ENCODE peak calls at places on chromosomes 2 and 18, in seven cellular contexts. E, X, G, R, Z, J and C are unnamed samples.

GRCh38 chr2:106269591-106270291 is 75.6 kb upstream of the UXS1 start:
- DNase-seq in E (no peak), X (no peak), G (no peak), R (no peak), Z (no peak), J (no peak), C (no peak)

GRCh38 chr2:43100883-43101662 is 125.3 kb downstream of the ZFP36L2 start:
- DNase-seq in E (peak; percentile 96), X (peak; percentile 65), G (no peak), R (no peak), Z (peak; percentile 56), J (no peak), C (no peak)

GRCh38 chr2:20501974-20502373 is 55.1 kb downstream of the RHOB start:
- DNase-seq in E (no peak), X (no peak), G (peak; percentile 29), R (no peak), Z (peak; percentile 76), J (peak; percentile 76), C (no peak)

GRCh38 chr2:159399716-159400525 is 113.4 kb upstream of the WDSUB1 start:
- DNase-seq in E (no peak), X (no peak), G (no peak), R (no peak), Z (no peak), J (no peak), C (no peak)

GRCh38 chr2:158753561-158754302 is 41.4 kb upstream of the DAPL1 start:
- DNase-seq in E (peak; percentile 45), X (peak; percentile 70), G (peak; percentile 4), R (no peak), Z (peak; percentile 85), J (peak; percentile 68), C (no peak)

GRCh38 chr18:80154293-80154692 is 45.2 kb downstream of the ADNP2 start:
- DNase-seq in E (peak; percentile 8), X (no peak), G (no peak), R (no peak), Z (peak; percentile 46), J (no peak), C (no peak)

GRCh38 chr2:176582990-176583481 is 313.8 kb downstream of the MTX2 start:
- DNase-seq in E (no peak), X (peak; percentile 11), G (peak; percentile 70), R (no peak), Z (peak; percentile 86), J (peak; percentile 96), C (no peak)

GRCh38 chr18:11970466-11971220 is 10.7 kb upstream of the IMPA2 start:
- DNase-seq in E (no peak), X (no peak), G (no peak), R (no peak), Z (no peak), J (no peak), C (no peak)

GRCh38 chr2:171347158-171347557 is 86.6 kb downstream of the METTL8 start:
- DNase-seq in E (no peak), X (no peak), G (no peak), R (no peak), Z (peak; percentile 9), J (no peak), C (no peak)

GRCh38 chr2:218892693-218893348 is 12.2 kb downstream of the WNT10A start:
- DNase-seq in E (peak; percentile 62), X (no peak), G (no peak), R (peak; percentile 93), Z (peak; percentile 45), J (peak; percentile 44), C (no peak)

GRCh38 chr18:58225101-58225500 is 181.1 kb downstream of the NEDD4L start:
- DNase-seq in E (peak; percentile 36), X (no peak), G (no peak), R (no peak), Z (no peak), J (no peak), C (no peak)

GRCh38 chr18:70243131-70243530 is 37.6 kb upstream of the RTTN start:
- DNase-seq in E (no peak), X (no peak), G (no peak), R (no peak), Z (no peak), J (no peak), C (no peak)

GRCh38 chr2:196718796-196719564 is 79.5 kb downstream of the CCDC150 start:
- DNase-seq in E (no peak), X (peak; percentile 2), G (no peak), R (no peak), Z (peak; percentile 83), J (peak; percentile 34), C (no peak)

GRCh38 chr2:239433777-239434396 is 33.1 kb upstream of the HDAC4 start:
- DNase-seq in E (no peak), X (no peak), G (no peak), R (no peak), Z (no peak), J (peak; percentile 71), C (no peak)

GRCh38 chr2:241112592-241112991 is 10.5 kb upstream of the MTERF4 start:
- DNase-seq in E (no peak), X (no peak), G (no peak), R (peak; percentile 69), Z (no peak), J (no peak), C (no peak)

GRCh38 chr2:207337234-207338219 is 171.8 kb upstream of the KLF7 start:
- DNase-seq in E (no peak), X (no peak), G (no peak), R (no peak), Z (no peak), J (peak; percentile 68), C (no peak)

GRCh38 chr2:218990612-218991011 is 2.6 kb downstream of the CRYBA2 start:
- DNase-seq in E (no peak), X (no peak), G (no peak), R (no peak), Z (no peak), J (no peak), C (no peak)

GRCh38 chr18:53799134-53799533 is 425.3 kb downstream of the MBD2 start:
- DNase-seq in E (no peak), X (no peak), G (no peak), R (no peak), Z (peak; percentile 58), J (peak; percentile 68), C (no peak)

GRCh38 chr2:69300650-69301049 is 86.4 kb downstream of the GFPT1 start:
- DNase-seq in E (no peak), X (no peak), G (no peak), R (no peak), Z (no peak), J (no peak), C (no peak)

GRCh38 chr2:120868366-120868765 is 132.7 kb downstream of the GLI2 start:
- DNase-seq in E (no peak), X (no peak), G (no peak), R (no peak), Z (no peak), J (no peak), C (no peak)

GRCh38 chr2:217951521-217952247 is 51.1 kb downstream of the TNS1 start:
- DNase-seq in E (no peak), X (no peak), G (no peak), R (no peak), Z (no peak), J (no peak), C (no peak)